ENCODE peak calls at places on chromosomes 6 and 20, in eight cellular contexts. C, K, S, L, A, O, U and Y are unnamed samples.

GRCh38 chr6:50936277-50936681 is 117.6 kb downstream of the TFAP2B start:
- DNase-seq in C (no peak), K (no peak), S (no peak), L (no peak), A (no peak), O (no peak), U (no peak), Y (peak)

GRCh38 chr20:40497781-40498691 is 191.0 kb downstream of the MAFB start:
- DNase-seq in C (no peak), K (no peak), S (no peak), L (no peak), A (peak), O (no peak), U (no peak), Y (peak)

GRCh38 chr20:63552481-63553249 is 1.3 kb upstream of the FNDC11 start:
- DNase-seq in C (no peak), K (no peak), S (no peak), L (no peak), A (no peak), O (peak), U (peak), Y (no peak)

GRCh38 chr20:17809714-17810631 is 110.2 kb downstream of the BANF2 start:
- DNase-seq in C (no peak), K (no peak), S (peak), L (no peak), A (no peak), O (no peak), U (no peak), Y (no peak)

GRCh38 chr20:58623579-58624473 is 27.3 kb upstream of the STX16 start:
- DNase-seq in C (no peak), K (no peak), S (peak), L (peak), A (peak), O (no peak), U (no peak), Y (no peak)

GRCh38 chr6:80268865-80269264 is 162.4 kb downstream of the BCKDHB start:
- DNase-seq in C (no peak), K (no peak), S (no peak), L (no peak), A (no peak), O (no peak), U (no peak), Y (no peak)

GRCh38 chr20:25402583-25402982 is 4.9 kb upstream of the GINS1 start:
- DNase-seq in C (no peak), K (no peak), S (no peak), L (no peak), A (no peak), O (no peak), U (no peak), Y (no peak)

GRCh38 chr6:107991061-107991460 is 33.1 kb upstream of the SEC63 start:
- DNase-seq in C (no peak), K (no peak), S (no peak), L (no peak), A (no peak), O (no peak), U (no peak), Y (no peak)

GRCh38 chr6:165889636-165890403 is 226.8 kb upstream of the PDE10A start:
- DNase-seq in C (no peak), K (peak), S (no peak), L (peak), A (no peak), O (no peak), U (no peak), Y (no peak)

GRCh38 chr6:73308712-73309533 is 45.2 kb downstream of the DPPA5 start:
- DNase-seq in C (no peak), K (no peak), S (no peak), L (no peak), A (no peak), O (no peak), U (no peak), Y (no peak)

GRCh38 chr6:75830959-75831885 is 82.2 kb downstream of the MYO6 start:
- DNase-seq in C (no peak), K (peak), S (peak), L (no peak), A (no peak), O (no peak), U (no peak), Y (no peak)

GRCh38 chr6:25026723-25027122 is 91.0 kb upstream of the RIPOR2 start:
- DNase-seq in C (no peak), K (no peak), S (no peak), L (no peak), A (no peak), O (no peak), U (no peak), Y (no peak)

GRCh38 chr6:158379336-158379735 is 67.1 kb downstream of the TULP4 start:
- DNase-seq in C (no peak), K (no peak), S (no peak), L (no peak), A (no peak), O (no peak), U (no peak), Y (no peak)

GRCh38 chr6:156379946-156380707 is 397.1 kb upstream of the ARID1B start:
- DNase-seq in C (no peak), K (no peak), S (no peak), L (no peak), A (no peak), O (no peak), U (no peak), Y (no peak)

GRCh38 chr6:33490198-33490597 is 35.8 kb downstream of the ZBTB9 start:
- DNase-seq in C (no peak), K (no peak), S (no peak), L (no peak), A (no peak), O (no peak), U (no peak), Y (no peak)

GRCh38 chr20:17629678-17630089 is 52.4 kb downstream of the RRBP1 start:
- DNase-seq in C (no peak), K (no peak), S (no peak), L (no peak), A (no peak), O (no peak), U (no peak), Y (no peak)

GRCh38 chr20:15061061-15061430 is 723.6 kb upstream of the FLRT3 start:
- DNase-seq in C (no peak), K (no peak), S (no peak), L (peak), A (no peak), O (no peak), U (no peak), Y (no peak)

GRCh38 chr6:139474145-139475108 is 100.0 kb upstream of the CITED2 start:
- DNase-seq in C (no peak), K (peak), S (no peak), L (no peak), A (no peak), O (no peak), U (no peak), Y (peak)

GRCh38 chr6:6712979-6713514 is 124.5 kb downstream of the LY86 start:
- DNase-seq in C (no peak), K (no peak), S (no peak), L (no peak), A (no peak), O (peak), U (no peak), Y (no peak)

GRCh38 chr6:105646391-105646867 is 243.5 kb upstream of the PREP start:
- DNase-seq in C (no peak), K (peak), S (no peak), L (no peak), A (no peak), O (no peak), U (no peak), Y (no peak)

GRCh38 chr6:44297063-44298038 is 15.8 kb downstream of the AARS2 start:
- DNase-seq in C (no peak), K (peak), S (no peak), L (no peak), A (peak), O (no peak), U (no peak), Y (no peak)